ENCODE peak calls at places on chromosomes 7 and 10, in nine cellular contexts. One of them, this sample, is unnamed.
A peak's percentile ranks its signal among the peaks of the same experiment; 100 is the strongest.

GRCh38 chr10:111261066-111261465 is 184.2 kb downstream of the ADRA2A start:
- DNase-seq in GM23248: peak; percentile 53
- DNase-seq in GM23338: no peak
- DNase-seq in naive thymus-derived CD4-positive, alpha-beta T cell: no peak
- DNase-seq in hepatocyte: no peak
- DNase-seq in mesendoderm: peak; percentile 30
- DNase-seq in AG09309: no peak
- DNase-seq in mucosa of descending colon: no peak
- DNase-seq in fibroblast of lung: peak; percentile 4
- DNase-seq in this sample: no peak

GRCh38 chr7:44977304-44977858 is 1.4 kb downstream of the MYO1G start:
- DNase-seq in GM23248: peak; percentile 35
- DNase-seq in GM23338: no peak
- DNase-seq in naive thymus-derived CD4-positive, alpha-beta T cell: peak; percentile 34
- DNase-seq in hepatocyte: no peak
- DNase-seq in mesendoderm: no peak
- DNase-seq in AG09309: no peak
- DNase-seq in mucosa of descending colon: peak; percentile 79
- DNase-seq in fibroblast of lung: no peak
- DNase-seq in this sample: no peak

GRCh38 chr7:19442016-19442785 is 266.6 kb downstream of the POLR1F start:
- DNase-seq in GM23248: peak; percentile 76
- DNase-seq in GM23338: peak; percentile 75
- DNase-seq in naive thymus-derived CD4-positive, alpha-beta T cell: no peak
- DNase-seq in hepatocyte: peak; percentile 60
- DNase-seq in mesendoderm: peak; percentile 84
- DNase-seq in AG09309: peak; percentile 48
- DNase-seq in mucosa of descending colon: no peak
- DNase-seq in fibroblast of lung: peak; percentile 53
- DNase-seq in this sample: peak; percentile 46

GRCh38 chr10:56255298-56255697 is 105.8 kb downstream of the ZWINT start:
- DNase-seq in GM23248: no peak
- DNase-seq in GM23338: no peak
- DNase-seq in naive thymus-derived CD4-positive, alpha-beta T cell: no peak
- DNase-seq in hepatocyte: no peak
- DNase-seq in mesendoderm: no peak
- DNase-seq in AG09309: no peak
- DNase-seq in mucosa of descending colon: peak; percentile 7
- DNase-seq in fibroblast of lung: no peak
- DNase-seq in this sample: no peak

GRCh38 chr10:27474741-27475140 is 29.4 kb upstream of the RAB18 start:
- DNase-seq in GM23248: peak; percentile 39
- DNase-seq in GM23338: no peak
- DNase-seq in naive thymus-derived CD4-positive, alpha-beta T cell: no peak
- DNase-seq in hepatocyte: no peak
- DNase-seq in mesendoderm: no peak
- DNase-seq in AG09309: no peak
- DNase-seq in mucosa of descending colon: no peak
- DNase-seq in fibroblast of lung: peak; percentile 2
- DNase-seq in this sample: no peak

GRCh38 chr10:113961261-113961938 is 82.3 kb upstream of the ADRB1 start:
- DNase-seq in GM23248: no peak
- DNase-seq in GM23338: no peak
- DNase-seq in naive thymus-derived CD4-positive, alpha-beta T cell: peak; percentile 89
- DNase-seq in hepatocyte: peak; percentile 32
- DNase-seq in mesendoderm: peak; percentile 28
- DNase-seq in AG09309: no peak
- DNase-seq in mucosa of descending colon: no peak
- DNase-seq in fibroblast of lung: no peak
- DNase-seq in this sample: peak; percentile 100

GRCh38 chr7:69651101-69651590 is 52.9 kb downstream of the AUTS2 start:
- DNase-seq in GM23248: no peak
- DNase-seq in GM23338: no peak
- DNase-seq in naive thymus-derived CD4-positive, alpha-beta T cell: no peak
- DNase-seq in hepatocyte: no peak
- DNase-seq in mesendoderm: peak; percentile 38
- DNase-seq in AG09309: no peak
- DNase-seq in mucosa of descending colon: no peak
- DNase-seq in fibroblast of lung: no peak
- DNase-seq in this sample: no peak

GRCh38 chr10:126476256-126476655 is 88.0 kb upstream of the ADAM12 start:
- DNase-seq in GM23248: no peak
- DNase-seq in GM23338: peak; percentile 47
- DNase-seq in naive thymus-derived CD4-positive, alpha-beta T cell: no peak
- DNase-seq in hepatocyte: no peak
- DNase-seq in mesendoderm: peak; percentile 39
- DNase-seq in AG09309: no peak
- DNase-seq in mucosa of descending colon: no peak
- DNase-seq in fibroblast of lung: no peak
- DNase-seq in this sample: no peak

GRCh38 chr7:134372858-134373257 is 56.1 kb upstream of the SLC35B4 start:
- DNase-seq in GM23248: no peak
- DNase-seq in GM23338: no peak
- DNase-seq in naive thymus-derived CD4-positive, alpha-beta T cell: no peak
- DNase-seq in hepatocyte: no peak
- DNase-seq in mesendoderm: no peak
- DNase-seq in AG09309: no peak
- DNase-seq in mucosa of descending colon: no peak
- DNase-seq in fibroblast of lung: no peak
- DNase-seq in this sample: no peak

GRCh38 chr7:36236073-36236472 is 83.0 kb downstream of the EEPD1 start:
- DNase-seq in GM23248: no peak
- DNase-seq in GM23338: peak; percentile 62
- DNase-seq in naive thymus-derived CD4-positive, alpha-beta T cell: no peak
- DNase-seq in hepatocyte: no peak
- DNase-seq in mesendoderm: no peak
- DNase-seq in AG09309: no peak
- DNase-seq in mucosa of descending colon: no peak
- DNase-seq in fibroblast of lung: no peak
- DNase-seq in this sample: no peak

GRCh38 chr7:108252177-108252576 is 122.0 kb upstream of the LAMB4 start:
- DNase-seq in GM23248: no peak
- DNase-seq in GM23338: no peak
- DNase-seq in naive thymus-derived CD4-positive, alpha-beta T cell: no peak
- DNase-seq in hepatocyte: no peak
- DNase-seq in mesendoderm: no peak
- DNase-seq in AG09309: no peak
- DNase-seq in mucosa of descending colon: no peak
- DNase-seq in fibroblast of lung: peak; percentile 25
- DNase-seq in this sample: no peak

GRCh38 chr10:24556137-24556536 is 167.6 kb downstream of the ARHGAP21 start:
- DNase-seq in GM23248: no peak
- DNase-seq in GM23338: no peak
- DNase-seq in naive thymus-derived CD4-positive, alpha-beta T cell: no peak
- DNase-seq in hepatocyte: no peak
- DNase-seq in mesendoderm: no peak
- DNase-seq in AG09309: no peak
- DNase-seq in mucosa of descending colon: no peak
- DNase-seq in fibroblast of lung: peak; percentile 13
- DNase-seq in this sample: no peak

GRCh38 chr10:52232561-52233350 is 81.3 kb upstream of the DKK1 start:
- DNase-seq in GM23248: peak; percentile 6
- DNase-seq in GM23338: no peak
- DNase-seq in naive thymus-derived CD4-positive, alpha-beta T cell: no peak
- DNase-seq in hepatocyte: no peak
- DNase-seq in mesendoderm: no peak
- DNase-seq in AG09309: no peak
- DNase-seq in mucosa of descending colon: no peak
- DNase-seq in fibroblast of lung: peak; percentile 4
- DNase-seq in this sample: no peak

GRCh38 chr10:4770766-4771553 is 55.0 kb upstream of the AKR1E2 start:
- DNase-seq in GM23248: peak; percentile 95
- DNase-seq in GM23338: peak; percentile 13
- DNase-seq in naive thymus-derived CD4-positive, alpha-beta T cell: no peak
- DNase-seq in hepatocyte: peak; percentile 34
- DNase-seq in mesendoderm: peak; percentile 26
- DNase-seq in AG09309: peak; percentile 86
- DNase-seq in mucosa of descending colon: no peak
- DNase-seq in fibroblast of lung: peak; percentile 97
- DNase-seq in this sample: no peak

GRCh38 chr7:91504919-91505318 is 240.7 kb downstream of the FZD1 start:
- DNase-seq in GM23248: no peak
- DNase-seq in GM23338: no peak
- DNase-seq in naive thymus-derived CD4-positive, alpha-beta T cell: no peak
- DNase-seq in hepatocyte: no peak
- DNase-seq in mesendoderm: no peak
- DNase-seq in AG09309: no peak
- DNase-seq in mucosa of descending colon: no peak
- DNase-seq in fibroblast of lung: no peak
- DNase-seq in this sample: no peak

GRCh38 chr10:132374612-132375011 is 22.4 kb upstream of the PWWP2B start:
- DNase-seq in GM23248: no peak
- DNase-seq in GM23338: no peak
- DNase-seq in naive thymus-derived CD4-positive, alpha-beta T cell: no peak
- DNase-seq in hepatocyte: no peak
- DNase-seq in mesendoderm: no peak
- DNase-seq in AG09309: no peak
- DNase-seq in mucosa of descending colon: peak; percentile 29
- DNase-seq in fibroblast of lung: no peak
- DNase-seq in this sample: no peak

GRCh38 chr10:74058658-74059057 is 60.7 kb downstream of the VCL start:
- DNase-seq in GM23248: no peak
- DNase-seq in GM23338: no peak
- DNase-seq in naive thymus-derived CD4-positive, alpha-beta T cell: peak; percentile 12
- DNase-seq in hepatocyte: peak; percentile 59
- DNase-seq in mesendoderm: peak; percentile 50
- DNase-seq in AG09309: no peak
- DNase-seq in mucosa of descending colon: no peak
- DNase-seq in fibroblast of lung: no peak
- DNase-seq in this sample: peak; percentile 42

GRCh38 chr10:12470719-12471118 is 121.4 kb downstream of the CAMK1D start:
- DNase-seq in GM23248: no peak
- DNase-seq in GM23338: no peak
- DNase-seq in naive thymus-derived CD4-positive, alpha-beta T cell: no peak
- DNase-seq in hepatocyte: no peak
- DNase-seq in mesendoderm: no peak
- DNase-seq in AG09309: no peak
- DNase-seq in mucosa of descending colon: no peak
- DNase-seq in fibroblast of lung: no peak
- DNase-seq in this sample: no peak

DNA sequence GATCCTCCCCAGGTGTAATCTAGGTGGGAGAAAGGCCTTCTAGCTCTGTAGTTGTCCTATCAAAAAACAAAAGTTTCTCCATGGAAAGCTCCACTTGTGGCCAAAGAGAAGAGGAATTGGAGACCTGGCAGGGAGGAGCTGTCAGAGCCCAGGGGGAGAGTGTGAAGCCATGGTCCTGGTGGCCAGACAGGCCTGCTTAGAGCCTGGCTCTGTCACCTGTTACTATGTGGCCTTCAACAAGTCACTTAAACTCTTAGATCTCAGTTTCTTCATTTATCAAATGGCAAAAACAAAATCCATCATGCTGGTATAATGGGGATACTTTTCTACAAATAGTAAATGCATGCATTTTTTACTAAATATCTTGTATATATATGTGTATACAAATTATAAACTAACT is 59.0 kb upstream of the NFE2L3 start:
- DNase-seq in GM23248: no peak
- DNase-seq in GM23338: no peak
- DNase-seq in naive thymus-derived CD4-positive, alpha-beta T cell: no peak
- DNase-seq in hepatocyte: no peak
- DNase-seq in mesendoderm: no peak
- DNase-seq in AG09309: no peak
- DNase-seq in mucosa of descending colon: no peak
- DNase-seq in fibroblast of lung: no peak
- DNase-seq in this sample: no peak
- H3K4me3 ChIP-seq in GM23248: no peak overlapping the region
- H3K4me3 ChIP-seq in GM23338: no peak overlapping the region
- H3K4me3 ChIP-seq in naive thymus-derived CD4-positive, alpha-beta T cell: no peak overlapping the region
- H3K4me3 ChIP-seq in hepatocyte: no peak overlapping the region
- H3K4me3 ChIP-seq in mesendoderm: no peak overlapping the region
- H3K4me3 ChIP-seq in AG09309: no peak overlapping the region
- H3K4me3 ChIP-seq in mucosa of descending colon: no peak overlapping the region
- H3K4me3 ChIP-seq in fibroblast of lung: no peak overlapping the region
- H3K4me3 ChIP-seq in this sample: no peak overlapping the region

DNA sequence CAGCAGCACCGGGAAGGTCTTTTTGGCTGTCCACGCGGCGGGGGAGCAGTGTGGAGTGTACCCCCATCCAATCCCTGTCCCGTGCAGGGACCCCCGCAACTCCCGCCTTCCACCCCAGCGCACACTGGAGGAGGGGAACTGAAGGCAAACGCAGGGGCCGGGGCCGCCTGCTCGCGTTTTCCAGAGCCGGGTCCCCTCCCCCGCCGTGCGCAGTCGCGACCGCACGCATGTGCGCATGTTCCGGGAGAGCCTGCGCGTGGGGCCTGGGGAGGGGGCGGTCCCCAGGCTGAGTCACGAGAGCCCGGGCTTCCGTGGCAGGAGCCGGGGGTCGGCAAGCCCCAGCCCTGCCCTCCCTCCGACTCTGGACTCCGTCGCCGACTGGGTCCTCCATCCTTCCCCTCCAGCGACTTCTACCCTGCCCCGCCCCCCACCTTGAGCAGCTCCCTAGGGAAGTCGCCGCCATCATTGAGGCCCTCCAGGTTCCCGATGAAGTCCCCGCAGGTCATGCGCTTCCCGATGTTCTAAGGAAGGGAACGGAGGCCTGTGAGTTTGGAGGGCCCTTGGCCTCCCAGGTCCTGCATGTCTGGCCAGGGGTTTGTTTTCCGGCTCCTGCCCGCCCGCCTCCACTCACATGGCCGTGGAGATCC is 8.0 kb downstream of the PSD start:
- DNase-seq in GM23248: peak; percentile 31
- DNase-seq in GM23338: peak; percentile 80
- DNase-seq in naive thymus-derived CD4-positive, alpha-beta T cell: peak; percentile 67
- DNase-seq in hepatocyte: peak; percentile 73
- DNase-seq in mesendoderm: no peak
- DNase-seq in AG09309: no peak
- DNase-seq in mucosa of descending colon: peak; percentile 60
- DNase-seq in fibroblast of lung: peak; percentile 28
- DNase-seq in this sample: no peak
- H3K4me3 ChIP-seq in GM23248: peak overlapping the region; percentile 62
- H3K4me3 ChIP-seq in GM23338: peak overlapping the region; percentile 75
- H3K4me3 ChIP-seq in naive thymus-derived CD4-positive, alpha-beta T cell: peak overlapping the region; percentile 66
- H3K4me3 ChIP-seq in hepatocyte: peak overlapping the region; percentile 49
- H3K4me3 ChIP-seq in mesendoderm: no peak overlapping the region
- H3K4me3 ChIP-seq in AG09309: peak overlapping the region; percentile 28
- H3K4me3 ChIP-seq in mucosa of descending colon: no peak overlapping the region
- H3K4me3 ChIP-seq in fibroblast of lung: no peak overlapping the region
- H3K4me3 ChIP-seq in this sample: no peak overlapping the region

GRCh38 chr10:90856261-90856660 is 1.6 kb downstream of the HTR7 start:
- DNase-seq in GM23248: no peak
- DNase-seq in GM23338: peak; percentile 14
- DNase-seq in naive thymus-derived CD4-positive, alpha-beta T cell: no peak
- DNase-seq in hepatocyte: no peak
- DNase-seq in mesendoderm: peak; percentile 57
- DNase-seq in AG09309: no peak
- DNase-seq in mucosa of descending colon: no peak
- DNase-seq in fibroblast of lung: peak; percentile 57
- DNase-seq in this sample: no peak
- H3K4me3 ChIP-seq in GM23248: no peak overlapping the region
- H3K4me3 ChIP-seq in GM23338: peak overlapping the region; percentile 74
- H3K4me3 ChIP-seq in naive thymus-derived CD4-positive, alpha-beta T cell: no peak overlapping the region
- H3K4me3 ChIP-seq in hepatocyte: no peak overlapping the region
- H3K4me3 ChIP-seq in mesendoderm: peak overlapping the region; percentile 76
- H3K4me3 ChIP-seq in AG09309: no peak overlapping the region
- H3K4me3 ChIP-seq in mucosa of descending colon: no peak overlapping the region
- H3K4me3 ChIP-seq in fibroblast of lung: no peak overlapping the region
- H3K4me3 ChIP-seq in this sample: no peak overlapping the region

DNA sequence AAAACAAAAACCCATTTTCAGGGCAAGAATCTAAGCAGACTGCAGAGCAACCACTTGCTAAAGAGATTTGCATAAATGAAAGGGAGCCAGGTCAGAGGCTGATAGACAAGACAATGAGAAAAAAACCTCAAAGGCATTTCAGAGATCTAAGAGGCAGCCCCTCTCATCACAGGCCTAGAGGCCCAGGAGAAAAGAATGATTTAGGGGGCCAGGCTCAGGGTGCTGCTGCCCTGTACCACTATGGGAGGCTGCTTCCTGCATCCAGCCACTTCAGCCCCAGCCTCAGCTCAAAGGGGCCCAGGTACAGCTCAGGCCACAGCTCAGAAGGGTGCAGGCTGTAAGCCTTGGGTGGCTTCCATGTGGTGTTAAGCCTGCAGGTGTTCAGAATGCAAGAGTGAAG is 3.7 kb upstream of the DNAJC12 start:
- DNase-seq in GM23248: no peak
- DNase-seq in GM23338: no peak
- DNase-seq in naive thymus-derived CD4-positive, alpha-beta T cell: no peak
- DNase-seq in hepatocyte: no peak
- DNase-seq in mesendoderm: no peak
- DNase-seq in AG09309: no peak
- DNase-seq in mucosa of descending colon: no peak
- DNase-seq in fibroblast of lung: no peak
- DNase-seq in this sample: no peak
- H3K4me3 ChIP-seq in GM23248: no peak overlapping the region
- H3K4me3 ChIP-seq in GM23338: no peak overlapping the region
- H3K4me3 ChIP-seq in naive thymus-derived CD4-positive, alpha-beta T cell: no peak overlapping the region
- H3K4me3 ChIP-seq in hepatocyte: no peak overlapping the region
- H3K4me3 ChIP-seq in mesendoderm: no peak overlapping the region
- H3K4me3 ChIP-seq in AG09309: no peak overlapping the region
- H3K4me3 ChIP-seq in mucosa of descending colon: no peak overlapping the region
- H3K4me3 ChIP-seq in fibroblast of lung: no peak overlapping the region
- H3K4me3 ChIP-seq in this sample: no peak overlapping the region

This sample was measured in Jurkat, Clone E6-1.